ENCODE peak calls at places on chromosome 1, in eight cellular contexts. One of them, this sample, is unnamed.
A peak's percentile ranks its signal among the peaks of the same experiment; 100 is the strongest.

GRCh38 chr1:110042981-110043380 is 8.6 kb downstream of the STRIP1 start:
- DNase-seq in mesendoderm: no peak
- DNase-seq in mammary epithelial cell: no peak
- DNase-seq in IMR-90: no peak
- DNase-seq in GM12878: no peak
- DNase-seq in fibroblast of lung: no peak
- DNase-seq in colonic mucosa: no peak
- DNase-seq in H9: no peak
- DNase-seq in this sample: no peak

GRCh38 chr1:32716312-32717126 is 13.9 kb upstream of the SYNC start:
- DNase-seq in GM12878: no peak
- DNase-seq in mammary epithelial cell: peak; percentile 94
- DNase-seq in colonic mucosa: peak; percentile 99
- DNase-seq in mesendoderm: peak; percentile 98
- DNase-seq in H9: peak; percentile 99
- DNase-seq in IMR-90: no peak
- DNase-seq in fibroblast of lung: no peak
- DNase-seq in this sample: peak; percentile 100

GRCh38 chr1:3058263-3059030 is 10.6 kb upstream of the PRDM16 start:
- DNase-seq in fibroblast of lung: no peak
- DNase-seq in colonic mucosa: no peak
- DNase-seq in mesendoderm: no peak
- DNase-seq in H9: peak; percentile 5
- DNase-seq in mammary epithelial cell: no peak
- DNase-seq in GM12878: no peak
- DNase-seq in IMR-90: no peak
- DNase-seq in this sample: no peak

GRCh38 chr1:109806733-109807397 is 43.1 kb upstream of the EPS8L3 start:
- DNase-seq in colonic mucosa: peak; percentile 19
- DNase-seq in H9: no peak
- DNase-seq in GM12878: no peak
- DNase-seq in fibroblast of lung: no peak
- DNase-seq in IMR-90: no peak
- DNase-seq in mammary epithelial cell: no peak
- DNase-seq in mesendoderm: no peak
- DNase-seq in this sample: peak; percentile 35

GRCh38 chr1:24337455-24337854 is 18.3 kb downstream of the GRHL3 start:
- DNase-seq in H9: peak; percentile 46
- DNase-seq in mammary epithelial cell: no peak
- DNase-seq in GM12878: no peak
- DNase-seq in fibroblast of lung: no peak
- DNase-seq in colonic mucosa: no peak
- DNase-seq in mesendoderm: no peak
- DNase-seq in IMR-90: no peak
- DNase-seq in this sample: peak; percentile 58

GRCh38 chr1:206799311-206799710 is 27.0 kb upstream of the IL10 start:
- DNase-seq in colonic mucosa: no peak
- DNase-seq in GM12878: no peak
- DNase-seq in fibroblast of lung: peak; percentile 28
- DNase-seq in mesendoderm: no peak
- DNase-seq in H9: no peak
- DNase-seq in mammary epithelial cell: no peak
- DNase-seq in IMR-90: no peak
- DNase-seq in this sample: no peak

GRCh38 chr1:225653463-225654276 is 747 bp upstream of the ENAH start:
- DNase-seq in mesendoderm: peak; percentile 77
- DNase-seq in H9: peak; percentile 53
- DNase-seq in mammary epithelial cell: peak; percentile 63
- DNase-seq in colonic mucosa: peak; percentile 72
- DNase-seq in IMR-90: peak; percentile 73
- DNase-seq in GM12878: no peak
- DNase-seq in fibroblast of lung: peak; percentile 82
- DNase-seq in this sample: peak; percentile 85

GRCh38 chr1:27666791-27667254 is 5.2 kb downstream of the IFI6 start:
- DNase-seq in colonic mucosa: no peak
- DNase-seq in H9: no peak
- DNase-seq in mammary epithelial cell: no peak
- DNase-seq in mesendoderm: no peak
- DNase-seq in GM12878: no peak
- DNase-seq in fibroblast of lung: peak; percentile 25
- DNase-seq in IMR-90: no peak
- DNase-seq in this sample: no peak

GRCh38 chr1:91913018-91913417 is 27.1 kb upstream of the TGFBR3 start:
- DNase-seq in GM12878: no peak
- DNase-seq in H9: no peak
- DNase-seq in mammary epithelial cell: no peak
- DNase-seq in colonic mucosa: no peak
- DNase-seq in mesendoderm: no peak
- DNase-seq in IMR-90: peak; percentile 55
- DNase-seq in fibroblast of lung: peak; percentile 35
- DNase-seq in this sample: no peak

GRCh38 chr1:173002891-173003582 is 47.7 kb downstream of the TNFSF18 start:
- DNase-seq in H9: no peak
- DNase-seq in mesendoderm: no peak
- DNase-seq in IMR-90: peak; percentile 80
- DNase-seq in fibroblast of lung: peak; percentile 80
- DNase-seq in mammary epithelial cell: peak; percentile 88
- DNase-seq in GM12878: no peak
- DNase-seq in colonic mucosa: no peak
- DNase-seq in this sample: no peak

GRCh38 chr1:171173069-171173468 is 12.0 kb upstream of the FMO2 start:
- DNase-seq in H9: no peak
- DNase-seq in GM12878: no peak
- DNase-seq in IMR-90: no peak
- DNase-seq in colonic mucosa: no peak
- DNase-seq in mesendoderm: no peak
- DNase-seq in mammary epithelial cell: no peak
- DNase-seq in fibroblast of lung: no peak
- DNase-seq in this sample: no peak

GRCh38 chr1:219797009-219797408 is 131.3 kb downstream of the SLC30A10 start:
- DNase-seq in mammary epithelial cell: no peak
- DNase-seq in mesendoderm: no peak
- DNase-seq in GM12878: no peak
- DNase-seq in H9: no peak
- DNase-seq in IMR-90: peak; percentile 20
- DNase-seq in colonic mucosa: no peak
- DNase-seq in fibroblast of lung: peak; percentile 52
- DNase-seq in this sample: no peak

GRCh38 chr1:1678581-1679380 is 13.8 kb downstream of the SLC35E2B start:
- DNase-seq in fibroblast of lung: no peak
- DNase-seq in GM12878: peak; percentile 23
- DNase-seq in H9: peak; percentile 50
- DNase-seq in mesendoderm: peak; percentile 76
- DNase-seq in IMR-90: no peak
- DNase-seq in mammary epithelial cell: no peak
- DNase-seq in colonic mucosa: peak; percentile 93
- DNase-seq in this sample: peak; percentile 78

GRCh38 chr1:59579222-59579621 is 235.5 kb upstream of the HOOK1 start:
- DNase-seq in colonic mucosa: no peak
- DNase-seq in H9: no peak
- DNase-seq in mammary epithelial cell: no peak
- DNase-seq in mesendoderm: no peak
- DNase-seq in fibroblast of lung: no peak
- DNase-seq in GM12878: no peak
- DNase-seq in IMR-90: no peak
- DNase-seq in this sample: no peak

GRCh38 chr1:69985901-69986439 is 219.4 kb downstream of the LRRC40 start:
- DNase-seq in mesendoderm: no peak
- DNase-seq in IMR-90: peak; percentile 32
- DNase-seq in mammary epithelial cell: no peak
- DNase-seq in fibroblast of lung: no peak
- DNase-seq in H9: no peak
- DNase-seq in colonic mucosa: no peak
- DNase-seq in GM12878: no peak
- DNase-seq in this sample: no peak

GRCh38 chr1:7783178-7783711 is 846 bp upstream of the PER3 start:
- DNase-seq in IMR-90: peak; percentile 24
- DNase-seq in mesendoderm: peak; percentile 76
- DNase-seq in colonic mucosa: peak; percentile 68
- DNase-seq in mammary epithelial cell: peak; percentile 27
- DNase-seq in fibroblast of lung: peak; percentile 55
- DNase-seq in H9: peak; percentile 90
- DNase-seq in GM12878: no peak
- DNase-seq in this sample: peak; percentile 91

GRCh38 chr1:201279313-201279712 is 4.0 kb upstream of the PKP1 start:
- DNase-seq in colonic mucosa: no peak
- DNase-seq in mesendoderm: no peak
- DNase-seq in GM12878: no peak
- DNase-seq in H9: no peak
- DNase-seq in fibroblast of lung: no peak
- DNase-seq in IMR-90: peak; percentile 46
- DNase-seq in mammary epithelial cell: no peak
- DNase-seq in this sample: no peak

GRCh38 chr1:29747136-29747670 is 510.9 kb downstream of the PTPRU start:
- DNase-seq in GM12878: no peak
- DNase-seq in mesendoderm: no peak
- DNase-seq in IMR-90: no peak
- DNase-seq in mammary epithelial cell: no peak
- DNase-seq in fibroblast of lung: no peak
- DNase-seq in colonic mucosa: no peak
- DNase-seq in H9: no peak
- DNase-seq in this sample: no peak

GRCh38 chr1:65174585-65174984 is 26.6 kb downstream of the AK4 start:
- DNase-seq in colonic mucosa: no peak
- DNase-seq in H9: no peak
- DNase-seq in mammary epithelial cell: peak; percentile 96
- DNase-seq in fibroblast of lung: peak; percentile 98
- DNase-seq in IMR-90: peak; percentile 94
- DNase-seq in GM12878: peak; percentile 84
- DNase-seq in mesendoderm: no peak
- DNase-seq in this sample: no peak

GRCh38 chr1:178262101-178262500 is 168.2 kb downstream of the RASAL2 start:
- DNase-seq in mammary epithelial cell: peak; percentile 84
- DNase-seq in GM12878: no peak
- DNase-seq in mesendoderm: peak; percentile 87
- DNase-seq in fibroblast of lung: peak; percentile 80
- DNase-seq in H9: no peak
- DNase-seq in colonic mucosa: no peak
- DNase-seq in IMR-90: peak; percentile 92
- DNase-seq in this sample: no peak
- H3K9ac ChIP-seq in mammary epithelial cell: peak overlapping the region; percentile 37
- H3K9ac ChIP-seq in GM12878: no peak overlapping the region
- H3K9ac ChIP-seq in mesendoderm: no peak overlapping the region
- H3K9ac ChIP-seq in fibroblast of lung: no peak overlapping the region
- H3K9ac ChIP-seq in H9: no peak overlapping the region
- H3K9ac ChIP-seq in colonic mucosa: no peak overlapping the region
- H3K9ac ChIP-seq in IMR-90: no peak overlapping the region
- H3K9ac ChIP-seq in this sample: no peak overlapping the region

DNA sequence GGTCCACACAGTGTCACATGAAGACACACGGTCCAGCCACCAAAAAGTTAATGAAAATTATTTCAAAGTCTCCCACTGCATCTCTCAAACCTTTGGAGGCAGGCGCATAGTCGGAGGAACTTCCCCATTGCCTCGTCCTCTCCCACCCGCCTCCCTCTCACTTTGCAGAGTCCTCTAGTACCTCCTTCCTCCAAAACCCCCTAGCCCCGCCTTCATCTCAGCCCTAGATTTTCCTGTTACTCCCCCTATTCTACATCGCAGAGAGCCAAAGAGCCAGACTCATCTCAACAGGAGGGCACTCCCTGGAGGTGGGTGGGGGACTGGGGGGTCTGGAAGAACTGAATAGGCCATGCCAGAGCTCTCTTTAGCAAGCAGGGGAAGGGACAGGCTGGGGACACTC is 79.3 kb downstream of the DISP3 start:
- DNase-seq in H9: no peak
- DNase-seq in colonic mucosa: no peak
- DNase-seq in GM12878: no peak
- DNase-seq in mesendoderm: peak; percentile 62
- DNase-seq in fibroblast of lung: no peak
- DNase-seq in mammary epithelial cell: no peak
- DNase-seq in IMR-90: no peak
- DNase-seq in this sample: peak; percentile 65
- H3K27me3 ChIP-seq in H9: no peaks in the 10 kb centered on the region
- H3K27me3 ChIP-seq in colonic mucosa: no peaks in the 10 kb centered on the region
- H3K27me3 ChIP-seq in GM12878: no peaks in the 10 kb centered on the region
- H3K27me3 ChIP-seq in mesendoderm: no peaks in the 10 kb centered on the region
- H3K27me3 ChIP-seq in fibroblast of lung: no peaks in the 10 kb centered on the region
- H3K27me3 ChIP-seq in mammary epithelial cell: no peaks in the 10 kb centered on the region
- H3K27me3 ChIP-seq in IMR-90: peaks cover 5% of the 10 kb centered on the region
- H3K27me3 ChIP-seq in this sample: peaks cover 10% of the 10 kb centered on the region

DNA sequence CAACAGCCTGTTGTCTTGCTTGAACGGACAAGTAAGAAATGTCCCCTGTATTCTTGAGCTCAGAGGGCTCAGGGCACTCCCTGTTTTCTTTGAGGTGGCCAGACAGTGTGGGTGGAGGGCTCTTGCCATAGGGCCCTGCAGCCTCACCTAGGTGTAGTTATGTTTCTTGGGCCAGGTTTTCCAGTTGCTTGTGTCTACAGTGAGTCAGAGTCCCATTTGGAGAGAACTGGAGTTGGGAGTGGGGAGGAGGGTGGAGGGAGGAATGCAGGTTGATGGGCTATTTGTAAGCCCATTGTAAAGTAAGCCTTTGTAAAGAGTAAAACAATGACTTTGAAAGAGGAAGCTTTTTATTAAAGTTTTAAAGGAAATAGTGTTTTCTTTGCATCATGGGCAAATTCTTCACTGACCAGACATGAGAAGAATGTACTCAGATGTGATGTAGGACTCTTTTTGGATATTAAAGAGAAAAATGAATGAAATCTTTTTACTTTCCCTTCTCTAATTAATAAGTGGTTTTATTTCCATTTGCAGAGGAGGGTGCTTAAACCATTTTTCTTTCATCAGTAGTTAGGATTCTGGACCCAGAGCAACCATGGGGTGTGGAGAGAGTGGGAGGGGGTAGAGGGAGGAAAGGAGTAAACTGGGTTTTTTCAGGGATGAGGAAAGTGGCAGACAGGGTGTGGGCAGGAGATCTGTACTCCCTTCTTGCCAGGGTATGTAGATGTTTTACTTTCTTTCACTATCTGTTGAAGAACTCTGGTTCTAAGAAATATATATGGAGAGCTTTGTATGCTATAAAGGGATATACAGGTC is 45.1 kb upstream of the MACF1 start:
- DNase-seq in mesendoderm: peak; percentile 81
- DNase-seq in colonic mucosa: peak; percentile 55
- DNase-seq in fibroblast of lung: peak; percentile 89
- DNase-seq in mammary epithelial cell: peak; percentile 91
- DNase-seq in IMR-90: peak; percentile 48
- DNase-seq in H9: peak; percentile 64
- DNase-seq in GM12878: no peak
- DNase-seq in this sample: peak; percentile 81
- H3K27ac ChIP-seq in mesendoderm: no peak overlapping the region
- H3K27ac ChIP-seq in colonic mucosa: peak overlapping the region; percentile 73
- H3K27ac ChIP-seq in fibroblast of lung: peak overlapping the region; percentile 45
- H3K27ac ChIP-seq in mammary epithelial cell: peak overlapping the region; percentile 98
- H3K27ac ChIP-seq in IMR-90: peak overlapping the region; percentile 88
- H3K27ac ChIP-seq in H9: peak overlapping the region; percentile 66
- H3K27ac ChIP-seq in GM12878: no peak overlapping the region
- H3K27ac ChIP-seq in this sample: no peak overlapping the region

DNA sequence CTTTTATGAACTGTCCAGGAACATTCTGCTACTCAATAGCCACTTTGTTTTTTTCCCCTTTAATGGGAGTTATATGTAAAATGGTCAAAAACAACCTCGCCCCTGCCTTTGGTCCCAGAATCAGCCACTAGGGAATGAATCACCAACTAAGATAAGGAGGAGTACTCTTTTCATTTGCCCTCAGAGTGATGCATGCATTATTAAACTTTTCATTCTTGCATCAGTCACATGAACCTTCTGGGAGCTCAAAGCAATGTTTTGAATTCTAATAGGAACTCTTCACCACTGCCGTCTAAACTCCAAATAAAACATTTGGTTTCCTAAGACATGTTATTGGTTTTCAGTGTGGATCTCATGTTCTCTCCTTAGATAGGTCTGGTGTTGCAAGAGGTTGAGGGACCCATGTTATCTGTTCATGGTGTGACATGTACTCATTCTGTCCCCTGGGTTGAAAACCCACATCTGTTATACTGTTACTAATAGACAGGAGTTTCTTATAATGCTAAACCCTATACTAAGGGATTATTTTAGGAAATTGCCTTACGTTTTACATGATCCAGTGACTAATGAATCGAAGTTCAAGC is 17.8 kb upstream of the HSD17B7 start:
- DNase-seq in mesendoderm: no peak
- DNase-seq in fibroblast of lung: no peak
- DNase-seq in mammary epithelial cell: peak; percentile 28
- DNase-seq in colonic mucosa: no peak
- DNase-seq in H9: no peak
- DNase-seq in IMR-90: peak; percentile 66
- DNase-seq in GM12878: no peak
- DNase-seq in this sample: no peak
- H3K9ac ChIP-seq in mesendoderm: no peak overlapping the region
- H3K9ac ChIP-seq in fibroblast of lung: no peak overlapping the region
- H3K9ac ChIP-seq in mammary epithelial cell: no peak overlapping the region
- H3K9ac ChIP-seq in colonic mucosa: no peak overlapping the region
- H3K9ac ChIP-seq in H9: no peak overlapping the region
- H3K9ac ChIP-seq in IMR-90: no peak overlapping the region
- H3K9ac ChIP-seq in GM12878: no peak overlapping the region
- H3K9ac ChIP-seq in this sample: no peak overlapping the region

This sample was measured in endodermal cell.